ENCODE peak calls at places on chromosomes 16 and 17, in five cellular contexts. One of them, this sample, is unnamed.

GRCh38 chr17:16085066-16085699 is 85.6 kb downstream of the TTC19 start:
- DNase-seq in HepG2: no peak
- DNase-seq in HCT116: no peak
- DNase-seq in H1: no peak
- DNase-seq in K562: no peak
- DNase-seq in this sample: no peak

GRCh38 chr16:57140866-57141668 is 44.8 kb downstream of the PSME3IP1 start:
- DNase-seq in HepG2: no peak
- DNase-seq in H1: no peak
- DNase-seq in K562: peak; percentile 79
- DNase-seq in HCT116: no peak
- DNase-seq in this sample: no peak

GRCh38 chr16:66923247-66923851 is 2.0 kb downstream of the RRAD start:
- DNase-seq in H1: no peak
- DNase-seq in K562: no peak
- DNase-seq in HepG2: no peak
- DNase-seq in HCT116: no peak
- DNase-seq in this sample: no peak

GRCh38 chr17:2455956-2456355 is 55.1 kb upstream of the MNT start:
- DNase-seq in K562: no peak
- DNase-seq in HCT116: no peak
- DNase-seq in HepG2: no peak
- DNase-seq in H1: no peak
- DNase-seq in this sample: no peak

GRCh38 chr17:50060951-50061712 is 5.2 kb downstream of the ITGA3 start:
- DNase-seq in HepG2: no peak
- DNase-seq in HCT116: no peak
- DNase-seq in H1: no peak
- DNase-seq in K562: no peak
- DNase-seq in this sample: no peak

GRCh38 chr17:77489898-77490265 is 349.1 kb downstream of the SEC14L1 start:
- DNase-seq in K562: no peak
- DNase-seq in H1: no peak
- DNase-seq in HCT116: no peak
- DNase-seq in HepG2: no peak
- DNase-seq in this sample: no peak

GRCh38 chr16:14334366-14335105 is 263.4 kb downstream of the MRTFB start:
- DNase-seq in K562: no peak
- DNase-seq in H1: no peak
- DNase-seq in HepG2: no peak
- DNase-seq in HCT116: no peak
- DNase-seq in this sample: no peak

GRCh38 chr17:49646391-49647255 is 31.3 kb downstream of the SPOP start:
- DNase-seq in H1: no peak
- DNase-seq in HepG2: peak; percentile 23
- DNase-seq in HCT116: peak; percentile 68
- DNase-seq in K562: no peak
- DNase-seq in this sample: no peak

GRCh38 chr17:59839646-59840328 is 53.0 kb downstream of the TUBD1 start:
- DNase-seq in HepG2: no peak
- DNase-seq in K562: no peak
- DNase-seq in H1: no peak
- DNase-seq in HCT116: no peak
- DNase-seq in this sample: no peak

GRCh38 chr17:71423871-71424546 is 696.8 kb upstream of the SOX9 start:
- DNase-seq in HepG2: no peak
- DNase-seq in HCT116: peak; percentile 98
- DNase-seq in K562: no peak
- DNase-seq in H1: no peak
- DNase-seq in this sample: no peak

GRCh38 chr17:75155191-75155601 is 884 bp upstream of the JPT1 start:
- DNase-seq in K562: no peak
- DNase-seq in HCT116: no peak
- DNase-seq in HepG2: no peak
- DNase-seq in H1: no peak
- DNase-seq in this sample: no peak
- H3K4me3 ChIP-seq in K562: no peak overlapping the region
- H3K4me3 ChIP-seq in HCT116: peak overlapping the region; percentile 38
- H3K4me3 ChIP-seq in HepG2: peak overlapping the region; percentile 50
- H3K4me3 ChIP-seq in H1: peak overlapping the region; percentile 48
- H3K4me3 ChIP-seq in this sample: no peak overlapping the region

GRCh38 chr16:89602952-89603590 is 10.4 kb upstream of the DPEP1 start:
- DNase-seq in K562: no peak
- DNase-seq in HCT116: no peak
- DNase-seq in HepG2: no peak
- DNase-seq in H1: no peak
- DNase-seq in this sample: no peak

GRCh38 chr16:89601906-89602272 is 11.6 kb upstream of the DPEP1 start:
- DNase-seq in K562: no peak
- DNase-seq in HCT116: no peak
- DNase-seq in HepG2: no peak
- DNase-seq in H1: no peak
- DNase-seq in this sample: no peak

GRCh38 chr16:89600956-89601355 is 12.5 kb upstream of the DPEP1 start:
- DNase-seq in K562: no peak
- DNase-seq in HCT116: no peak
- DNase-seq in H1: no peak
- DNase-seq in HepG2: no peak
- DNase-seq in this sample: no peak

GRCh38 chr16:89600427-89600826 is 13.0 kb upstream of the DPEP1 start:
- DNase-seq in H1: no peak
- DNase-seq in HepG2: no peak
- DNase-seq in K562: no peak
- DNase-seq in HCT116: no peak
- DNase-seq in this sample: no peak

GRCh38 chr16:89602273-89602951 is 11.0 kb upstream of the DPEP1 start:
- DNase-seq in HCT116: peak; percentile 24
- DNase-seq in H1: peak; percentile 74
- DNase-seq in K562: peak; percentile 34
- DNase-seq in HepG2: no peak
- DNase-seq in this sample: peak; percentile 39
- TF ChIP-seq YY1 in HCT116: no peak
- TF ChIP-seq YY1 in H1: no peak
- TF ChIP-seq YY1 in K562: no peak
- TF ChIP-seq YY1 in HepG2: no peak
- TF ChIP-seq YY1 in this sample: no peak

GRCh38 chr17:4795168-4795567 is 796 bp upstream of the PSMB6 start:
- DNase-seq in H1: no peak
- DNase-seq in HepG2: no peak
- DNase-seq in K562: no peak
- DNase-seq in HCT116: no peak
- DNase-seq in this sample: no peak
- H3K4me3 ChIP-seq in H1: no peak overlapping the region
- H3K4me3 ChIP-seq in HepG2: no peak overlapping the region
- H3K4me3 ChIP-seq in K562: no peak overlapping the region
- H3K4me3 ChIP-seq in HCT116: peak overlapping the region; percentile 98
- H3K4me3 ChIP-seq in this sample: no peak overlapping the region

GRCh38 chr17:80422981-80423380 is 8.0 kb downstream of the ENDOV start:
- DNase-seq in HepG2: no peak
- DNase-seq in K562: no peak
- DNase-seq in H1: peak; percentile 46
- DNase-seq in HCT116: no peak
- DNase-seq in this sample: no peak
- TF ChIP-seq YY1 in HepG2: no peak
- TF ChIP-seq YY1 in K562: no peak
- TF ChIP-seq YY1 in H1: no peak
- TF ChIP-seq YY1 in HCT116: no peak
- TF ChIP-seq YY1 in this sample: no peak

DNA sequence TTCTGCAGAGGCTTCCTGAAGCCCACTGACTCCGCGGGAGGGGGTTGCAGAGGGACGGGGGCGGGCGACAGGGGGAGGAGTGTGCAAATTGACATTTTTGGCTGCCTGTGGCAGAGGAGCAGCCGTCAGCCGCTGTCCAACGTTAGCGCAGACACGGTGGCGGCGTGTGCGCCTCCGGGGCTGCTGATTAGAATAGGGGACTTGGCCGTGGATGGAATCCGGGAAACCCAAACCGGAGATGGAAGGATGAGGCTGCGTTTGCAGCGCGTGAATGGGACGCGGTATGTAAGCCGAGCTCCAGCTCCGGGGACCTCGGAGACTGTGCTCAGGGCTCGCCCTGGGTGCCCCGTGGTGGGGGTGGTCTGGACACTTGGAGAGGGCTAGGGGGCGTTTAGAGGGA is 849.0 kb upstream of the RBFOX1 start:
- DNase-seq in HCT116: no peak
- DNase-seq in K562: no peak
- DNase-seq in H1: peak; percentile 65
- DNase-seq in HepG2: no peak
- DNase-seq in this sample: peak; percentile 33
- H3K4me3 ChIP-seq in HCT116: no peak overlapping the region
- H3K4me3 ChIP-seq in K562: no peak overlapping the region
- H3K4me3 ChIP-seq in H1: peak overlapping the region; percentile 60
- H3K4me3 ChIP-seq in HepG2: no peak overlapping the region
- H3K4me3 ChIP-seq in this sample: peak overlapping the region; percentile 50

GRCh38 chr17:41777157-41777578 is 9.3 kb downstream of the JUP start:
- DNase-seq in HCT116: no peak
- DNase-seq in HepG2: peak; percentile 64
- DNase-seq in H1: peak; percentile 56
- DNase-seq in K562: no peak
- DNase-seq in this sample: no peak
- TF ChIP-seq YY1 in HCT116: no peak
- TF ChIP-seq YY1 in HepG2: no peak
- TF ChIP-seq YY1 in H1: no peak
- TF ChIP-seq YY1 in K562: no peak
- TF ChIP-seq YY1 in this sample: no peak

GRCh38 chr17:52159159-52159809 is 770 bp upstream of the CA10 start:
- DNase-seq in H1: no peak
- DNase-seq in K562: no peak
- DNase-seq in HCT116: no peak
- DNase-seq in HepG2: no peak
- DNase-seq in this sample: no peak
- H3K4me3 ChIP-seq in H1: peak overlapping the region; percentile 75
- H3K4me3 ChIP-seq in K562: no peak overlapping the region
- H3K4me3 ChIP-seq in HCT116: no peak overlapping the region
- H3K4me3 ChIP-seq in HepG2: no peak overlapping the region
- H3K4me3 ChIP-seq in this sample: peak overlapping the region; percentile 55

DNA sequence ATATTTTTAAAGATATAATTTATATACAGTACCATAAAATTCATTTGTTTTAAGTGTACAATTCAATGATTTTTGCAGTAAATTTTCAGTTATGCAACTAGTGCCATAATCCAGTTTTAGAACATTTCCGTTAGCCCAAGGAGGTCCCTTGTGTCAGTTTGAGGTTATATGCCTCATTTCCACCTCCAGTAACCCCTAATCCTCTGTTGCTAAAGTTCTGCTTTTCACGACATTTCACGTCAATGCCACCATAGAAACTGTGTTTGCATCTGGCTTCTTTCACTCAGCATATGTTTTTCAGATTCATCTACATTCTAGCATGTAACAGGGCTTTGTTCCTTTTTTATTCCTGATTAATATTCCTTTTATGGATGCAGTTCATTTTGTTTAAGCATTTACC is 42.4 kb upstream of the NUDT7 start:
- DNase-seq in HCT116: peak; percentile 8
- DNase-seq in K562: no peak
- DNase-seq in H1: no peak
- DNase-seq in HepG2: no peak
- DNase-seq in this sample: no peak
- TF ChIP-seq YY1 in HCT116: no peak
- TF ChIP-seq YY1 in K562: no peak
- TF ChIP-seq YY1 in H1: no peak
- TF ChIP-seq YY1 in HepG2: no peak
- TF ChIP-seq YY1 in this sample: no peak